ENCODE peak calls at places on chromosomes 13 and 19, in six cellular contexts. One of them, this sample, is unnamed.

GRCh38 chr19:29655648-29656335 is 9.5 kb upstream of the PLEKHF1 start:
- DNase-seq in GM12865: no peak
- DNase-seq in A673: no peak
- DNase-seq in iPS DF 19.7: no peak
- DNase-seq in 8988T: no peak
- DNase-seq in midbrain: no peak
- DNase-seq in this sample: no peak

GRCh38 chr13:35765387-35765786 is 288.9 kb upstream of the MAB21L1 start:
- DNase-seq in 8988T: no peak
- DNase-seq in iPS DF 19.7: no peak
- DNase-seq in GM12865: no peak
- DNase-seq in A673: no peak
- DNase-seq in midbrain: no peak
- DNase-seq in this sample: peak; percentile 99

GRCh38 chr19:11694533-11695439 is 44.0 kb downstream of the ZNF823 start:
- DNase-seq in 8988T: peak; percentile 42
- DNase-seq in GM12865: peak; percentile 85
- DNase-seq in midbrain: peak; percentile 94
- DNase-seq in A673: peak; percentile 98
- DNase-seq in iPS DF 19.7: peak; percentile 86
- DNase-seq in this sample: peak; percentile 98

GRCh38 chr19:40424637-40425449 is 949 bp downstream of the SERTAD1 start:
- DNase-seq in iPS DF 19.7: no peak
- DNase-seq in 8988T: no peak
- DNase-seq in GM12865: peak; percentile 24
- DNase-seq in A673: peak; percentile 37
- DNase-seq in midbrain: peak; percentile 73
- DNase-seq in this sample: no peak

GRCh38 chr19:12521996-12522395 is 29.3 kb downstream of the ZNF564 start:
- DNase-seq in A673: no peak
- DNase-seq in midbrain: no peak
- DNase-seq in iPS DF 19.7: no peak
- DNase-seq in GM12865: peak; percentile 26
- DNase-seq in 8988T: no peak
- DNase-seq in this sample: peak; percentile 46

GRCh38 chr13:43009506-43009905 is 13.9 kb upstream of the DNAJC15 start:
- DNase-seq in A673: no peak
- DNase-seq in GM12865: no peak
- DNase-seq in 8988T: no peak
- DNase-seq in midbrain: no peak
- DNase-seq in iPS DF 19.7: no peak
- DNase-seq in this sample: no peak

GRCh38 chr13:93502987-93503386 is 276.4 kb downstream of the GPC6 start:
- DNase-seq in 8988T: no peak
- DNase-seq in GM12865: no peak
- DNase-seq in iPS DF 19.7: no peak
- DNase-seq in A673: no peak
- DNase-seq in midbrain: no peak
- DNase-seq in this sample: no peak

GRCh38 chr13:110017379-110017778 is 231.0 kb upstream of the IRS2 start:
- DNase-seq in midbrain: no peak
- DNase-seq in GM12865: no peak
- DNase-seq in iPS DF 19.7: peak; percentile 40
- DNase-seq in 8988T: peak; percentile 55
- DNase-seq in A673: no peak
- DNase-seq in this sample: no peak

This sample was measured in NCI-H82.